ENCODE peak calls at places on chromosomes 1 and 21, in seven cellular contexts. One of them, this sample, is unnamed.

GRCh38 chr1:110339427-110340206 is 440 bp downstream of the RBM15 start:
- DNase-seq in fibroblast of pulmonary artery: peak
- DNase-seq in right atrium auricular region: peak
- DNase-seq in prostate gland: peak
- DNase-seq in epithelial cell of esophagus: peak
- DNase-seq in DND-41: peak
- DNase-seq in PC-3: peak
- DNase-seq in this sample: no peak

GRCh38 chr1:24923485-24924113 is 6.5 kb downstream of the RUNX3 start:
- DNase-seq in right atrium auricular region: no peak
- DNase-seq in DND-41: no peak
- DNase-seq in PC-3: no peak
- DNase-seq in prostate gland: no peak
- DNase-seq in epithelial cell of esophagus: no peak
- DNase-seq in fibroblast of pulmonary artery: no peak
- DNase-seq in this sample: no peak

GRCh38 chr1:161427733-161428516 is 60.2 kb upstream of the CFAP126 start:
- DNase-seq in DND-41: no peak
- DNase-seq in right atrium auricular region: no peak
- DNase-seq in fibroblast of pulmonary artery: peak
- DNase-seq in prostate gland: no peak
- DNase-seq in epithelial cell of esophagus: peak
- DNase-seq in PC-3: no peak
- DNase-seq in this sample: peak

GRCh38 chr1:115069186-115069585 is 20.1 kb downstream of the TSPAN2 start:
- DNase-seq in epithelial cell of esophagus: peak
- DNase-seq in fibroblast of pulmonary artery: no peak
- DNase-seq in right atrium auricular region: no peak
- DNase-seq in DND-41: no peak
- DNase-seq in PC-3: peak
- DNase-seq in prostate gland: no peak
- DNase-seq in this sample: no peak

GRCh38 chr1:234533034-234533571 is 54.1 kb upstream of the TARBP1 start:
- DNase-seq in prostate gland: no peak
- DNase-seq in right atrium auricular region: peak
- DNase-seq in fibroblast of pulmonary artery: peak
- DNase-seq in epithelial cell of esophagus: peak
- DNase-seq in DND-41: no peak
- DNase-seq in PC-3: peak
- DNase-seq in this sample: peak

GRCh38 chr1:179709841-179710329 is 33.2 kb upstream of the FAM163A start:
- DNase-seq in epithelial cell of esophagus: peak
- DNase-seq in right atrium auricular region: no peak
- DNase-seq in fibroblast of pulmonary artery: peak
- DNase-seq in DND-41: no peak
- DNase-seq in PC-3: no peak
- DNase-seq in prostate gland: peak
- DNase-seq in this sample: peak

GRCh38 chr1:84103197-84103992 is 40.7 kb upstream of the PRKACB start:
- DNase-seq in right atrium auricular region: peak
- DNase-seq in prostate gland: no peak
- DNase-seq in epithelial cell of esophagus: peak
- DNase-seq in DND-41: peak
- DNase-seq in PC-3: peak
- DNase-seq in fibroblast of pulmonary artery: peak
- DNase-seq in this sample: peak

GRCh38 chr1:97144527-97144926 is 422.9 kb downstream of the PTBP2 start:
- DNase-seq in PC-3: peak
- DNase-seq in prostate gland: no peak
- DNase-seq in fibroblast of pulmonary artery: peak
- DNase-seq in epithelial cell of esophagus: peak
- DNase-seq in DND-41: no peak
- DNase-seq in right atrium auricular region: no peak
- DNase-seq in this sample: peak

GRCh38 chr1:59732219-59732955 is 82.4 kb upstream of the HOOK1 start:
- DNase-seq in right atrium auricular region: no peak
- DNase-seq in PC-3: no peak
- DNase-seq in fibroblast of pulmonary artery: no peak
- DNase-seq in prostate gland: no peak
- DNase-seq in DND-41: no peak
- DNase-seq in epithelial cell of esophagus: no peak
- DNase-seq in this sample: no peak

GRCh38 chr1:111852216-111852615 is 96.5 kb downstream of the DDX20 start:
- DNase-seq in fibroblast of pulmonary artery: no peak
- DNase-seq in epithelial cell of esophagus: no peak
- DNase-seq in prostate gland: no peak
- DNase-seq in right atrium auricular region: no peak
- DNase-seq in DND-41: no peak
- DNase-seq in PC-3: no peak
- DNase-seq in this sample: no peak

GRCh38 chr1:1240348-1240732 is 6.2 kb downstream of the C1QTNF12 start:
- DNase-seq in fibroblast of pulmonary artery: no peak
- DNase-seq in epithelial cell of esophagus: no peak
- DNase-seq in right atrium auricular region: no peak
- DNase-seq in DND-41: no peak
- DNase-seq in prostate gland: no peak
- DNase-seq in PC-3: no peak
- DNase-seq in this sample: no peak

GRCh38 chr1:1239247-1239623 is 7.2 kb downstream of the B3GALT6 start:
- DNase-seq in epithelial cell of esophagus: no peak
- DNase-seq in right atrium auricular region: no peak
- DNase-seq in fibroblast of pulmonary artery: no peak
- DNase-seq in DND-41: no peak
- DNase-seq in PC-3: no peak
- DNase-seq in prostate gland: no peak
- DNase-seq in this sample: no peak

GRCh38 chr1:1240822-1241587 is 5.5 kb downstream of the C1QTNF12 start:
- DNase-seq in right atrium auricular region: no peak
- DNase-seq in PC-3: no peak
- DNase-seq in fibroblast of pulmonary artery: no peak
- DNase-seq in DND-41: no peak
- DNase-seq in epithelial cell of esophagus: no peak
- DNase-seq in prostate gland: no peak
- DNase-seq in this sample: no peak

GRCh38 chr1:1238702-1239178 is 6.7 kb downstream of the B3GALT6 start:
- DNase-seq in prostate gland: no peak
- DNase-seq in PC-3: no peak
- DNase-seq in fibroblast of pulmonary artery: no peak
- DNase-seq in epithelial cell of esophagus: no peak
- DNase-seq in right atrium auricular region: no peak
- DNase-seq in DND-41: no peak
- DNase-seq in this sample: no peak

DNA sequence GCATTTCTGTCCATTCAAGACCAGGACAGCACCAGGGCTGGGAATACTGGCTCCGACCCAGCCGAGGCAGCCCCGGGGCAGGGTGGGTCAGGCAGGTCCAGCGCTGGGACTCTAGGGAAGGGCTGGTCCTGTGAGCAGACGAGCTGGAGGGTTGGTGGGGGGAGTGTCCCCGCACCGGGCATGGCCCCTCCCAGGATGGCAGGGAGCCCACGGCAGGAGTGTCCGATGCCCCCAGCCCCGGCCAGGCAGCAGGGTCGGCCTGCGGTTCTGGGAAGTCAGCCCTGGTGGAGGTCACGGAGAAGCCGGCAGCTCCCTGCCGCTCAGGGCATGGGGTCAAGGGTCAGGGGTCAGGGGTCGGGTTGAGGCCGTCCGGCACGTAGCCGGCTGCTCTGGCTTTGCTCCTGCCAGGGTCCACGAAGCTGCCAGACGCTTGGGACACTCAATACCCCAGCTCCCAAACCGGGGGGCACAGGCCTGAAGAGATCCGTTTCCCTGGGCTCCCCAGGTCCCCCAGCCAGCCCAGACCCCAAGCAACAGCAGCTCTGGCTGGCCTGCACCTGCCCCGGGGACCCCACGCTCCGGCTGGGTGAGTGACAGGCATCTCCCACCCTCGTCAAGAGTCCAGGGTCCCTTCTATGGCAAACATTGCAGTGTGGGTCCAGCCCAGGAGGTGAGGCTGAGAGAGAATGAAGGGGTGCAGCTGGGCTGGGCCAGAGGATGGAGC is 6.7 kb downstream of the C1QTNF12 start:
- DNase-seq in right atrium auricular region: no peak
- DNase-seq in fibroblast of pulmonary artery: no peak
- DNase-seq in epithelial cell of esophagus: no peak
- DNase-seq in DND-41: no peak
- DNase-seq in prostate gland: no peak
- DNase-seq in PC-3: peak
- DNase-seq in this sample: no peak
- TF ChIP-seq CTCF in right atrium auricular region: no peak
- TF ChIP-seq CTCF in fibroblast of pulmonary artery: no peak
- TF ChIP-seq CTCF in epithelial cell of esophagus: no peak
- TF ChIP-seq CTCF in DND-41: no peak
- TF ChIP-seq CTCF in prostate gland: no peak
- TF ChIP-seq CTCF in PC-3: no peak
- TF ChIP-seq CTCF in this sample: no peak

GRCh38 chr1:155130272-155131006 is 2.8 kb downstream of the EFNA1 start:
- DNase-seq in prostate gland: no peak
- DNase-seq in fibroblast of pulmonary artery: no peak
- DNase-seq in right atrium auricular region: no peak
- DNase-seq in DND-41: no peak
- DNase-seq in PC-3: no peak
- DNase-seq in epithelial cell of esophagus: no peak
- DNase-seq in this sample: no peak
- H3K4me3 ChIP-seq in prostate gland: peak
- H3K4me3 ChIP-seq in fibroblast of pulmonary artery: peak
- H3K4me3 ChIP-seq in right atrium auricular region: peak
- H3K4me3 ChIP-seq in DND-41: no peak
- H3K4me3 ChIP-seq in PC-3: peak
- H3K4me3 ChIP-seq in epithelial cell of esophagus: peak
- H3K4me3 ChIP-seq in this sample: peak

DNA sequence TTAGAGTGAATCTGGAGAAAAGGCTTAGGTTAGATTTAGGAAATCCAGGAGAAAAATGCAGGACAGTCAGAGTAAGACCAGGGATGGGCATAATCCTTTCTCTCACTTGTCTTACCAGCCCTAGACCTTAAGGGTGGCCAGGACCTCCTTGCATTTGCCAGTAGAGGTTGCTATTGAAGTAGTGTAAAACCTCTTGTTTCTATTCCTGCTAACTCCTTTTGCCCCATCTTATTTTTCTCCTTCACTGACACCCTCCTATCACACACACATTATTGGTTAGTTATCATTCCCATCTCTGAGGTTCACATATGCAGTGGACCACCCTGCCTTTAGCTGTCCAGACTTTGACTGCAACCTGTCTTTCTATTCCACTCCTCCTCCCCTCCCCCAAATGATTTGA is 75.0 kb upstream of the MACF1 start:
- DNase-seq in PC-3: peak
- DNase-seq in prostate gland: peak
- DNase-seq in fibroblast of pulmonary artery: peak
- DNase-seq in right atrium auricular region: no peak
- DNase-seq in epithelial cell of esophagus: no peak
- DNase-seq in DND-41: no peak
- DNase-seq in this sample: no peak
- TF ChIP-seq CTCF in PC-3: peak
- TF ChIP-seq CTCF in prostate gland: no peak
- TF ChIP-seq CTCF in fibroblast of pulmonary artery: peak
- TF ChIP-seq CTCF in right atrium auricular region: no peak
- TF ChIP-seq CTCF in epithelial cell of esophagus: no peak
- TF ChIP-seq CTCF in DND-41: peak
- TF ChIP-seq CTCF in this sample: peak

GRCh38 chr1:155133799-155134281 is 1.8 kb upstream of the SLC50A1 start:
- DNase-seq in epithelial cell of esophagus: no peak
- DNase-seq in prostate gland: no peak
- DNase-seq in PC-3: no peak
- DNase-seq in fibroblast of pulmonary artery: no peak
- DNase-seq in right atrium auricular region: no peak
- DNase-seq in DND-41: no peak
- DNase-seq in this sample: no peak

GRCh38 chr1:155136728-155137127 is 1.1 kb downstream of the SLC50A1 start:
- DNase-seq in PC-3: no peak
- DNase-seq in fibroblast of pulmonary artery: no peak
- DNase-seq in DND-41: peak
- DNase-seq in right atrium auricular region: no peak
- DNase-seq in epithelial cell of esophagus: no peak
- DNase-seq in prostate gland: no peak
- DNase-seq in this sample: no peak

GRCh38 chr1:155134858-155135415 is 715 bp upstream of the SLC50A1 start:
- DNase-seq in fibroblast of pulmonary artery: peak
- DNase-seq in prostate gland: peak
- DNase-seq in epithelial cell of esophagus: peak
- DNase-seq in right atrium auricular region: peak
- DNase-seq in PC-3: peak
- DNase-seq in DND-41: no peak
- DNase-seq in this sample: peak

GRCh38 chr1:155135416-155136197 is at the start of gene SLC50A1:
- DNase-seq in right atrium auricular region: peak
- DNase-seq in fibroblast of pulmonary artery: peak
- DNase-seq in DND-41: peak
- DNase-seq in epithelial cell of esophagus: peak
- DNase-seq in PC-3: peak
- DNase-seq in prostate gland: peak
- DNase-seq in this sample: peak

GRCh38 chr1:155134322-155134721 is 1.3 kb upstream of the SLC50A1 start:
- DNase-seq in right atrium auricular region: no peak
- DNase-seq in fibroblast of pulmonary artery: no peak
- DNase-seq in epithelial cell of esophagus: peak
- DNase-seq in prostate gland: no peak
- DNase-seq in PC-3: peak
- DNase-seq in DND-41: no peak
- DNase-seq in this sample: no peak
- H3K4me3 ChIP-seq in right atrium auricular region: no peak
- H3K4me3 ChIP-seq in fibroblast of pulmonary artery: no peak
- H3K4me3 ChIP-seq in epithelial cell of esophagus: peak
- H3K4me3 ChIP-seq in prostate gland: no peak
- H3K4me3 ChIP-seq in PC-3: peak
- H3K4me3 ChIP-seq in DND-41: no peak
- H3K4me3 ChIP-seq in this sample: no peak

GRCh38 chr21:40049959-40050290 is 182.7 kb downstream of the PCP4 start:
- DNase-seq in right atrium auricular region: no peak
- DNase-seq in epithelial cell of esophagus: no peak
- DNase-seq in DND-41: no peak
- DNase-seq in fibroblast of pulmonary artery: no peak
- DNase-seq in PC-3: no peak
- DNase-seq in prostate gland: no peak
- DNase-seq in this sample: no peak
- TF ChIP-seq CTCF in right atrium auricular region: no peak
- TF ChIP-seq CTCF in epithelial cell of esophagus: no peak
- TF ChIP-seq CTCF in DND-41: no peak
- TF ChIP-seq CTCF in fibroblast of pulmonary artery: no peak
- TF ChIP-seq CTCF in PC-3: no peak
- TF ChIP-seq CTCF in prostate gland: no peak
- TF ChIP-seq CTCF in this sample: no peak

DNA sequence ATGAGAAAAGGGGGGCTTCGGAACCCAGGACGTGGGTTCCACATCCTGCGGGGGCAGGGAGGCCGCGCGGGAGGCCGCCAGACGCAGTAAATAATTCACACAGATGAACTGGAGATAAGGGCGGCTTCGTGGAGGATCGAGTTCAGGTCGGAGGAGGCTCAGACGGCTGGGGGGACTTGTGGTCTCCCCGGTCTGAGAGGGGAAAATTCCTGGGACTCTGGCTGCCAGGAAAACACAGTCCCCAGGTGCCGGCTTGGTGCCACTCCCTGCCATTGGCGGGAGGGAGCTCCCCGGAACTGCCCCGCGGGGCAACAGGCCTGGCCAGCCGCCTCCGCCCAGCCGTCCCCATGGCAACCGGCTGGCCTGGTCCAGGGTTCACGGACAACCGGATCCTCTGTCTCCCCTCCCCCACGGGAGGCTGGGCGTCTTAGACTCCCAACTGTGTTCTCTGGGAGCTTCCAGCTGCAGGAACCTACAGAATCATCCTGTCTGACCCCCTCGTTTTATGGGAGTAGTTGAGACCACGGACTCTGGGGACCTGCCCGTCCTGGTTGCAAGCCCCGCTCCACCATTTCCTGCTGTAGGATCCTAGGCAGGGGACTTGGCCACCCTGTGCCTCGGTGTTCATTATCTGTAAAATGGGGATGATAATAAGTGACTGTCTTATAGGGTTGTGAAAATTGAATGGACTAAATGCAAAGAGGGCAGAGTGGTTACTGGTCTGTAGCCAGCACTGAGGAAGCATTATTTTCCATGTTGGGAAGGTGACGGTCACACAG is 9.6 kb downstream of the CAMK2N1 start:
- DNase-seq in PC-3: peak
- DNase-seq in DND-41: no peak
- DNase-seq in epithelial cell of esophagus: no peak
- DNase-seq in fibroblast of pulmonary artery: peak
- DNase-seq in prostate gland: no peak
- DNase-seq in right atrium auricular region: no peak
- DNase-seq in this sample: no peak
- H3K4me3 ChIP-seq in PC-3: peak
- H3K4me3 ChIP-seq in DND-41: no peak
- H3K4me3 ChIP-seq in epithelial cell of esophagus: no peak
- H3K4me3 ChIP-seq in fibroblast of pulmonary artery: no peak
- H3K4me3 ChIP-seq in prostate gland: no peak
- H3K4me3 ChIP-seq in right atrium auricular region: peak
- H3K4me3 ChIP-seq in this sample: peak